ENCODE peak calls at places on chromosomes 11 and 22, in seven cellular contexts. Y is heart left ventricle, D is PC-9, F is heart right ventricle, V is fibroblast of lung, H is uterus, L is right lobe of liver. M is an unnamed sample.

GRCh38 chr11:82229346-82229745 is 504.3 kb downstream of the FAM181B start:
- DNase-seq in Y (no peak), D (no peak), F (no peak), V (peak; percentile 58), H (no peak), L (no peak), M (no peak)

GRCh38 chr11:35649984-35650383 is 12.6 kb upstream of the TRIM44 start:
- DNase-seq in Y (no peak), D (no peak), F (no peak), V (peak; percentile 39), H (no peak), L (no peak), M (no peak)

GRCh38 chr11:122656073-122656630 is 630 bp downstream of the UBASH3B start:
- DNase-seq in Y (peak; percentile 52), D (peak; percentile 55), F (peak; percentile 36), V (peak; percentile 60), H (peak; percentile 56), L (peak; percentile 69), M (peak; percentile 57)

GRCh38 chr11:66008468-66009101 is 3.2 kb upstream of the CST6 start:
- DNase-seq in Y (no peak), D (peak; percentile 57), F (no peak), V (no peak), H (no peak), L (no peak), M (no peak)

GRCh38 chr22:32265882-32266767 is 11.0 kb upstream of the SLC5A4 start:
- DNase-seq in Y (peak; percentile 59), D (peak; percentile 29), F (peak; percentile 73), V (peak; percentile 69), H (peak; percentile 39), L (peak; percentile 65), M (peak; percentile 71)

GRCh38 chr11:116579857-116580727 is 192.7 kb downstream of the BUD13 start:
- DNase-seq in Y (no peak), D (no peak), F (no peak), V (no peak), H (no peak), L (no peak), M (no peak)

GRCh38 chr11:64793271-64794160 is 9.5 kb downstream of the MAP4K2 start:
- DNase-seq in Y (no peak), D (no peak), F (no peak), V (no peak), H (no peak), L (no peak), M (no peak)

GRCh38 chr22:39214383-39215069 is 30.3 kb downstream of the PDGFB start:
- DNase-seq in Y (peak; percentile 10), D (peak; percentile 86), F (no peak), V (no peak), H (no peak), L (no peak), M (no peak)

GRCh38 chr11:20611892-20612291 is 12.5 kb downstream of the SLC6A5 start:
- DNase-seq in Y (no peak), D (no peak), F (no peak), V (no peak), H (no peak), L (no peak), M (no peak)

GRCh38 chr11:86606849-86607481 is 65.5 kb downstream of the ME3 start:
- DNase-seq in Y (no peak), D (no peak), F (no peak), V (no peak), H (no peak), L (no peak), M (no peak)

GRCh38 chr11:102495161-102496042 is 35.1 kb downstream of the MMP7 start:
- DNase-seq in Y (peak; percentile 39), D (peak; percentile 14), F (peak; percentile 60), V (peak; percentile 91), H (peak; percentile 37), L (no peak), M (no peak)

GRCh38 chr22:41234815-41235687 is 5.7 kb downstream of the CHADL start:
- DNase-seq in Y (no peak), D (no peak), F (no peak), V (no peak), H (no peak), L (peak; percentile 60), M (no peak)

GRCh38 chr11:10452211-10452767 is 2.8 kb upstream of the AMPD3 start:
- DNase-seq in Y (no peak), D (no peak), F (no peak), V (no peak), H (no peak), L (no peak), M (no peak)

GRCh38 chr11:111922803-111923202 is 4.1 kb downstream of the C11orf52 start:
- DNase-seq in Y (peak; percentile 68), D (no peak), F (peak; percentile 84), V (peak; percentile 92), H (no peak), L (no peak), M (no peak)
- H3K27ac ChIP-seq in Y (peak overlapping the region; percentile 98), D (peak overlapping the region; percentile 30), F (peak overlapping the region; percentile 84), V (peak overlapping the region; percentile 75), H (peak overlapping the region; percentile 87), L (peak overlapping the region; percentile 84), M (peak overlapping the region; percentile 80)

DNA sequence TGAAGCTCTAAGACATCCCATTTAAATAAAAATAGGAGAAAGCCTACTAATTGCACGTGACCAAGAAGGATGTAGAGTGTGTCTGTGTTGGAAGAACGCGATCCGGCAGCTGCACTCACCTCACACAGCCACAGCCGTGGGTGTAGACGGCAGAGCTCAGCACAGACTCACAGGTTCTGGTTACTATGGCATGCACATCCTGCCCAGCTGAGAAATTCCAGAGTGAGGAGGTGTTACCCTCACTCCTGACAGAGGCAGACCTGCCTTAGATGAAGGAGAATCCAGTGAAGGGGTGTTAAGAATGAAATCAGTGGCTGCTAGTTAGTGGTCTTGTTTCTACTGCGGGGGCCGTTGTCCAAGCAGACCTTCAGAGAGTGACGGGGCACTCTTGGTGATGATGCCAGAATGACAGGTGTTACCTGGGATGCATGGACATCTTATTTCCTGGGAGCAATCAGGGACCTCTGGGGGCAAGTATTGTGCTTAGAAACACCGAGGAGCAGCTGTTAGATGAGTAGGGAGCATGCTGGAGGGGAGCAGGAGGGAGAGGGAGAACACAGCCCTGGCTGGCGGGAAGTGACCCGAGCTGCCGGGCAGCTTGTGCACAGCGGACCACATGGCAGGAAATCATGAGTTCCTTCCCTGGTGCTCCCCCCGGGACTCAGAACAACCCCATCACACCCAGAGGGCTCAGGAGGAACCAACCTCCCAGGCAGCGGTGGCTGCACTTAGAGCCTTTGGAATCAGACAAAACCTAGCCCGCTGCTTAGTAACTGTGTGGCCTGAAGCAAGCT is 12.3 kb downstream of the KCNJ5 start:
- DNase-seq in Y (peak; percentile 50), D (no peak), F (no peak), V (no peak), H (no peak), L (peak; percentile 47), M (peak; percentile 42)
- H3K4me3 ChIP-seq in Y (no peak overlapping the region), D (no peak overlapping the region), F (no peak overlapping the region), V (no peak overlapping the region), H (no peak overlapping the region), L (no peak overlapping the region), M (no peak overlapping the region)

DNA sequence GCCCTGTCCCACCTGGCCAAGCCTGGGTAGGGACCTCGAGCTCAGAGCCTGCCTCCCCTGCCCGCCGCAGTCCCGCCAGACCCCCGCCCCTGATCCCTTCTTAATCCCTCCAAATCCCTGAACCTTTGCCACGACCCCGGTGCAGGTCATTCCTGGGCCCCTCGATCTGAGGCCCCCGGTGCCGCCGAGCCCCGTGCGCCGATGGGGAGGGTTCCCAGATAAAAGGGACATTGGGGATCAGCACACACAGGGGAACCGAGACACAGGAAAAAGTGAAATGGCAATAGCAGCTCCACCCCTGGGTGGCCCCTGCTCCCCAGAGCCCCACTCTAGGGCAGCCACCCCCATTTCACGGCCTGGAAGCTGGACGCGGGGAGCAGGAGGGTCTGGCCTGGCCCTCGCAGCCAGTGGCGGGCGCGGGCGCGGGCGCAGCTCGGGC is 1.3 kb upstream of the WNT7B start:
- DNase-seq in Y (no peak), D (no peak), F (no peak), V (no peak), H (no peak), L (no peak), M (no peak)
- H3K27me3 ChIP-seq in Y (peaks cover 48% of the 10 kb centered on the region), D (no peaks in the 10 kb centered on the region), F (peaks cover 52% of the 10 kb centered on the region), V (peaks cover 43% of the 10 kb centered on the region), H (peaks cover 33% of the 10 kb centered on the region), L (peaks cover 9% of the 10 kb centered on the region), M (peaks cover 31% of the 10 kb centered on the region)

GRCh38 chr22:28395920-28396447 is 283.7 kb downstream of the TTC28 start:
- DNase-seq in Y (no peak), D (no peak), F (no peak), V (peak; percentile 48), H (no peak), L (no peak), M (no peak)
- H3K27ac ChIP-seq in Y (no peak overlapping the region), D (no peak overlapping the region), F (no peak overlapping the region), V (peak overlapping the region; percentile 4), H (no peak overlapping the region), L (peak overlapping the region; percentile 58), M (no peak overlapping the region)

GRCh38 chr22:36235585-36235984 is 3.7 kb downstream of the APOL2 start:
- DNase-seq in Y (no peak), D (no peak), F (no peak), V (no peak), H (no peak), L (no peak), M (no peak)
- H3K4me3 ChIP-seq in Y (no peak overlapping the region), D (no peak overlapping the region), F (no peak overlapping the region), V (no peak overlapping the region), H (no peak overlapping the region), L (no peak overlapping the region), M (no peak overlapping the region)

GRCh38 chr11:1218788-1219445 is 3.9 kb upstream of the MUC5B start:
- DNase-seq in Y (no peak), D (no peak), F (no peak), V (no peak), H (no peak), L (peak; percentile 19), M (no peak)
- H3K27me3 ChIP-seq in Y (peaks cover 19% of the 10 kb centered on the region), D (no peaks in the 10 kb centered on the region), F (peaks cover 55% of the 10 kb centered on the region), V (no peaks in the 10 kb centered on the region), H (no peaks in the 10 kb centered on the region), L (no peaks in the 10 kb centered on the region), M (peaks cover 4% of the 10 kb centered on the region)

DNA sequence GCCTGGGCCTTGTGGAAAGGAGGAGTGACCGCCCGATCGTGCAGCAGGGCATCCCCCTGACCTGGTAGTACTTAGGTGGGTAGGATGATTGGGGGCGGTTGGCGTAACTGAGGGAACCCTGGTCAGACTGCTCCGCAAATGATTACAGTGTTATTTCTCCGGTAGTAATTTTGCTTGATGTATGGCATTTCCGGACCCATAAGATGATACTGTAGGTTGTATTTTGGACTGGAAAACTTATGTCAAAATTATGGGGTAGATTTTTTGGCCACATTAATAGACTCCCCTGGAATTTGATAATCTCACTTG is 811 bp downstream of the MTMR3 start:
- DNase-seq in Y (no peak), D (no peak), F (no peak), V (peak; percentile 16), H (no peak), L (no peak), M (no peak)
- H3K27ac ChIP-seq in Y (peak overlapping the region; percentile 96), D (peak overlapping the region; percentile 74), F (peak overlapping the region; percentile 99), V (peak overlapping the region; percentile 66), H (peak overlapping the region; percentile 95), L (peak overlapping the region; percentile 88), M (peak overlapping the region; percentile 96)

GRCh38 chr22:24424901-24425775 is 2.3 kb upstream of the ADORA2A start:
- DNase-seq in Y (no peak), D (no peak), F (no peak), V (no peak), H (no peak), L (no peak), M (no peak)
- H3K4me3 ChIP-seq in Y (peak overlapping the region; percentile 71), D (peak overlapping the region; percentile 78), F (peak overlapping the region; percentile 84), V (no peak overlapping the region), H (no peak overlapping the region), L (peak overlapping the region; percentile 65), M (peak overlapping the region; percentile 62)

M was measured in dorsolateral prefrontal cortex.